ENCODE peak calls at places on chromosomes 16 and 17, in four cellular contexts. M is GM12878, X is K562, J is HepG2. T is an unnamed sample.

GRCh38 chr16:55249936-55250335 is 74.1 kb upstream of the IRX6 start:
- DNase-seq in M (no peak), X (no peak), J (no peak), T (no peak)

GRCh38 chr16:89103156-89103555 is 9.5 kb downstream of the ACSF3 start:
- DNase-seq in M (no peak), X (no peak), J (no peak), T (no peak)

GRCh38 chr17:1055751-1056645 is 59.1 kb downstream of the TIMM22 start:
- DNase-seq in M (no peak), X (peak; percentile 71), J (peak; percentile 47), T (peak; percentile 84)

GRCh38 chr16:28549301-28549899 is 4.3 kb upstream of the SGF29 start:
- DNase-seq in M (no peak), X (no peak), J (peak; percentile 65), T (no peak)

GRCh38 chr17:76561332-76561731 is 21.5 kb downstream of the PRCD start:
- DNase-seq in M (no peak), X (no peak), J (no peak), T (no peak)

GRCh38 chr17:348692-349425 is 3.7 kb downstream of the RPH3AL start:
- DNase-seq in M (no peak), X (no peak), J (peak; percentile 81), T (no peak)

GRCh38 chr17:7132511-7133094 is 18.0 kb upstream of the ASGR2 start:
- DNase-seq in M (peak; percentile 84), X (no peak), J (peak; percentile 61), T (peak; percentile 73)

GRCh38 chr16:19861811-19862327 is 22.8 kb downstream of the GPRC5B start:
- DNase-seq in M (no peak), X (no peak), J (no peak), T (peak; percentile 58)

GRCh38 chr16:35150805-35151312 is 1691.4 kb downstream of the TP53TG3F start:
- DNase-seq in M (no peak), X (no peak), J (no peak), T (no peak)

GRCh38 chr17:68450391-68450790 is 6.9 kb downstream of the WIPI1 start:
- DNase-seq in M (no peak), X (no peak), J (no peak), T (no peak)

GRCh38 chr17:19457830-19458271 is 46.8 kb downstream of the RNF112 start:
- DNase-seq in M (no peak), X (no peak), J (no peak), T (peak; percentile 41)

GRCh38 chr16:17951273-17951845 is 385.2 kb downstream of the NPIPA8 start:
- DNase-seq in M (no peak), X (no peak), J (no peak), T (no peak)

GRCh38 chr16:53166099-53166498 is 111.3 kb downstream of the CHD9 start:
- DNase-seq in M (no peak), X (no peak), J (no peak), T (no peak)

GRCh38 chr17:45844695-45845375 is at the start of gene SPPL2C:
- DNase-seq in M (no peak), X (no peak), J (no peak), T (no peak)

GRCh38 chr17:43667506-43668438 is 6.0 kb upstream of the MEOX1 start:
- DNase-seq in M (no peak), X (no peak), J (peak; percentile 89), T (no peak)

GRCh38 chr17:15255713-15256454 is 9.2 kb downstream of the PMP22 start:
- DNase-seq in M (no peak), X (no peak), J (no peak), T (no peak)

GRCh38 chr16:85941863-85942644 is 43.1 kb downstream of the IRF8 start:
- DNase-seq in M (no peak), X (no peak), J (no peak), T (no peak)

GRCh38 chr17:50919321-50920040 is 53.3 kb upstream of the TOB1 start:
- DNase-seq in M (no peak), X (peak; percentile 40), J (peak; percentile 86), T (peak; percentile 75)

GRCh38 chr16:88784074-88784855 is 755 bp downstream of the PIEZO1 start:
- DNase-seq in M (no peak), X (peak; percentile 77), J (peak; percentile 75), T (peak; percentile 75)

GRCh38 chr16:72295914-72296313 is 124.0 kb upstream of the PMFBP1 start:
- DNase-seq in M (no peak), X (no peak), J (no peak), T (no peak)

GRCh38 chr16:75198135-75198600 is 8.8 kb downstream of the CTRB2 start:
- DNase-seq in M (no peak), X (no peak), J (no peak), T (no peak)

GRCh38 chr17:7673239-7673638 is 14.1 kb downstream of the TP53 start:
- DNase-seq in M (peak; percentile 3), X (peak; percentile 29), J (peak; percentile 27), T (peak; percentile 78)

GRCh38 chr16:12340151-12340733 is 363.7 kb downstream of the SNX29 start:
- DNase-seq in M (no peak), X (peak; percentile 46), J (peak; percentile 74), T (peak; percentile 74)

GRCh38 chr17:61314368-61315078 is 85.1 kb upstream of the TBX2 start:
- DNase-seq in M (no peak), X (no peak), J (no peak), T (no peak)

GRCh38 chr16:23634461-23635036 is 6.6 kb downstream of the PALB2 start:
- DNase-seq in M (no peak), X (no peak), J (no peak), T (no peak)

GRCh38 chr17:40714473-40714872 is 10.9 kb upstream of the KRT24 start:
- DNase-seq in M (no peak), X (no peak), J (no peak), T (no peak)

GRCh38 chr17:40621558-40621957 is 26.1 kb downstream of the SMARCE1 start:
- DNase-seq in M (no peak), X (no peak), J (no peak), T (no peak)

GRCh38 chr17:79027925-79028491 is 4.0 kb downstream of the C1QTNF1 start:
- DNase-seq in M (no peak), X (no peak), J (no peak), T (no peak)

GRCh38 chr17:17391575-17392370 is 85.0 kb upstream of the MED9 start:
- DNase-seq in M (peak; percentile 37), X (peak; percentile 27), J (no peak), T (no peak)

GRCh38 chr16:71808593-71809449 is at the start of gene AP1G1:
- DNase-seq in M (peak; percentile 96), X (peak; percentile 98), J (peak; percentile 98), T (peak; percentile 92)

GRCh38 chr17:45238155-45238774 is 16.6 kb downstream of the FMNL1 start:
- DNase-seq in M (no peak), X (no peak), J (no peak), T (no peak)

GRCh38 chr16:70692130-70692470 is 6.2 kb upstream of the MTSS2 start:
- DNase-seq in M (no peak), X (no peak), J (no peak), T (no peak)

GRCh38 chr16:70689970-70690905 is 4.4 kb upstream of the MTSS2 start:
- DNase-seq in M (no peak), X (no peak), J (no peak), T (no peak)

GRCh38 chr16:70692481-70693203 is 6.8 kb upstream of the MTSS2 start:
- DNase-seq in M (no peak), X (no peak), J (peak; percentile 36), T (no peak)

GRCh38 chr16:70693231-70693671 is 7.4 kb upstream of the MTSS2 start:
- DNase-seq in M (no peak), X (no peak), J (no peak), T (no peak)

GRCh38 chr16:70691223-70692129 is 5.6 kb upstream of the MTSS2 start:
- DNase-seq in M (no peak), X (no peak), J (peak; percentile 48), T (no peak)
- TF ChIP-seq ATF2 in M (no peak), X (no peak), J (no peak), T (no peak)

GRCh38 chr17:48155889-48156670 is 48.5 kb downstream of the SNX11 start:
- DNase-seq in M (no peak), X (no peak), J (no peak), T (peak; percentile 36)
- TF ChIP-seq NR2C2 in M (no peak), X (no peak), J (no peak), T (no peak)

GRCh38 chr16:32116080-32116479 is 137.0 kb upstream of the TP53TG3D start:
- DNase-seq in M (no peak), X (peak; percentile 0), J (no peak), T (no peak)
- TF ChIP-seq ATF2 in M (no peak), X (no peak), J (no peak), T (no peak)

GRCh38 chr16:69918241-69918640 is 32.9 kb upstream of the CLEC18A start:
- DNase-seq in M (no peak), X (no peak), J (no peak), T (no peak)
- TF ChIP-seq NR2C2 in M (no peak), X (no peak), J (no peak), T (no peak)

DNA sequence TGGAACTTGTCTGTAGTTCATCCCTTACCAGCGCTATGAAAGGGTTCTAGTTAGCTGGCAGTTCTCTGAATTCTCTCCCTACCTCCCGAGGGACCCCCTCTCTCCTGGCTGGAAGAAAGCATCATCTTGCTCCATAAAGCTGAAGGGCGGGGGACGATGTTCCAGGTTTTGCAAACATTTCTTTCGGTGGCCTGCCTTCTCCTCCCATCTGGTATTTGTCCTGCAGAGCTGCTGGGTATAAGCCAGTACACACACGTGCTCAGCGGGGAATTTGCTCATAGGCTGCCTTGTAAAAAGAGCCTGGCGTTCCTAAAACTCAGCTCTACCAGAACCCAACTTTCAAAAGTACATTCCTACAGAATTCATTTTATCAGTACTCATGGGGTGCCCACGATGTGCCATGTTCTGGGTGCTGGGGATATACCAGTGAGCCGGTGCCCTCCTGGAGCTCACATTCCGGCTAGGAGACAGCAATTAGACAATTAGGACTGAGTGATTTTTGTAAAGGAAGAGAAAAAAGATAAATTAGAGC is 616 bp upstream of the MRPL58 start:
- DNase-seq in M (no peak), X (no peak), J (peak; percentile 74), T (no peak)
- TF ChIP-seq ATF2 in M (no peak), X (no peak), J (no peak), T (no peak)

GRCh38 chr17:81345211-81346089 is 49.8 kb upstream of the BAHCC1 start:
- DNase-seq in M (no peak), X (peak; percentile 87), J (peak; percentile 72), T (peak; percentile 82)
- TF ChIP-seq NR2C2 in M (no peak), X (peak; percentile 16), J (no peak), T (no peak)

DNA sequence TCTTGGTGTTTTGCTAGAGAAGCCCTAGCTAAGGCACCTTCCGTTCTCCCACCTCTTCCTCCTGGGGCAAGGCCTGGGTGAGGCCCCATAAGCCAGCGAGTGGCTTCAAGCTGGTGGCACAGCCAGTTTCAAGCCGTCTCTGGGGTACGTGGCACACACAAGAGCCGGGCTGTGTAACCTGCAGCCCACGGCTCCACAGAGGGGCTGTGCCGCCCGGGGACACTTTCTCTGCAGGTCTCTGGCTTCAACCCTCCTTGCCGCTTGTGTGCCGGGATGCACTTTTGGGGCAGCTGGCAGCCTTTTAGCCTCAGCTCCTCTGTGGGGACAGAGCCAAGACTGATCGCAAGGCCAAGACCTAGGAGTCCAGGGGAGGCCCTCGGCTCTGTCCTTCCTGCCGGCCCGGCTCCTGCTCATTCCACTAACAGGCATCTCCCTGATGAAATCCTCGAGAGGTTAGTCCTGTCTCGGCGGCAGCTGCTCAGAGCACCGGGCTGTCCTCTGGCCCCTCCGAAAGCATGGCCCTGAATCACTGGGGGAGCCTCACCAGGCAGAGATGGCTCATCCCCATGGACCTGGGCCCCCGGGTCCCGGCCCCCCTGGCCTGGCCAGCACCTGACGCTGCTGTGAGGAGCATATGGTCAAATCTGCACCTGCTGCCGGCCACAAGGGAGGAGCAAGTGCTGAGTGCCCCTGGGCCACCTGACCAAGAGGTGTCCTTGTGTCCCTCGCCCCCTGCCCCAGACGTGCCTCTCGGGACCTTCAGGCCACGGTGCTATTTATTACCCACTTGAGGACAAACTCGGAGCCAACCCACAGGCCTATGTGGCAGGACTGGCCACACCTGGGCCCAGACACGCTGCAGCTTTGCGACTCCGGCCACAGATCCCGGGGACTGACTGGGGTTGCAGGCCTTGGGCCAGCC is 98.5 kb downstream of the METRNL start:
- DNase-seq in M (no peak), X (no peak), J (no peak), T (peak; percentile 7)
- TF ChIP-seq ATF2 in M (no peak), X (no peak), J (no peak), T (no peak)